ENCODE peak calls at places on chromosomes 16 and 17, in five cellular contexts. G is HepG2, X is SK-N-SH, N is HCT116, T is GM23338. O is an unnamed sample.

GRCh38 chr16:54648575-54648974 is 282.1 kb upstream of the IRX5 start:
- DNase-seq in X (no peak), G (no peak), N (no peak), T (peak; percentile 3), O (no peak)

GRCh38 chr17:29615492-29616299 is 7.0 kb downstream of the CORO6 start:
- DNase-seq in G (peak; percentile 72), N (no peak), X (peak; percentile 61), T (peak; percentile 94), O (no peak)

GRCh38 chr16:51408357-51408756 is 257.3 kb upstream of the SALL1 start:
- DNase-seq in G (peak; percentile 14), X (no peak), T (no peak), N (no peak), O (no peak)

GRCh38 chr17:57211543-57211942 is 44.8 kb upstream of the MSI2 start:
- DNase-seq in G (peak; percentile 21), X (no peak), N (no peak), T (no peak), O (no peak)

GRCh38 chr17:14604920-14605599 is 304.2 kb downstream of the HS3ST3B1 start:
- DNase-seq in G (no peak), T (no peak), X (no peak), N (no peak), O (no peak)

GRCh38 chr17:46950997-46951621 is 27.9 kb downstream of the RPRML start:
- DNase-seq in N (no peak), G (no peak), T (no peak), X (no peak), O (no peak)

GRCh38 chr16:71900336-71900735 is 5.0 kb downstream of the IST1 start:
- DNase-seq in T (peak; percentile 21), X (no peak), G (no peak), N (no peak), O (no peak)

GRCh38 chr17:74883241-74883750 is 10.1 kb downstream of the FADS6 start:
- DNase-seq in N (no peak), G (no peak), X (no peak), T (peak; percentile 46), O (no peak)

GRCh38 chr16:20744922-20745440 is 3.4 kb upstream of the THUMPD1 start:
- DNase-seq in X (no peak), N (no peak), G (no peak), T (no peak), O (no peak)

GRCh38 chr17:38544839-38545209 is 60.9 kb downstream of the SRCIN1 start:
- DNase-seq in N (no peak), T (peak; percentile 43), G (no peak), X (no peak), O (no peak)

GRCh38 chr16:87924041-87924851 is 12.1 kb downstream of the CA5A start:
- DNase-seq in T (no peak), G (no peak), N (no peak), X (no peak), O (no peak)

GRCh38 chr17:8189041-8189710 is 804 bp downstream of the BORCS6 start:
- DNase-seq in X (no peak), N (no peak), G (no peak), T (no peak), O (no peak)

GRCh38 chr17:70535986-70536385 is 366.7 kb downstream of the KCNJ2 start:
- DNase-seq in X (no peak), N (no peak), G (no peak), T (no peak), O (no peak)

GRCh38 chr16:76226481-76226880 is 50.7 kb upstream of the CNTNAP4 start:
- DNase-seq in X (no peak), N (no peak), G (no peak), T (no peak), O (no peak)

GRCh38 chr17:5758651-5759050 is 174.3 kb upstream of the NLRP1 start:
- DNase-seq in N (peak; percentile 83), X (no peak), T (peak; percentile 86), G (peak; percentile 30), O (no peak)

GRCh38 chr17:78322327-78322857 is 37.5 kb downstream of the SOCS3 start:
- DNase-seq in T (no peak), X (no peak), G (no peak), N (no peak), O (no peak)

GRCh38 chr16:89476811-89477261 is 13.5 kb downstream of the ANKRD11 start:
- DNase-seq in N (no peak), G (no peak), T (no peak), X (no peak), O (no peak)

GRCh38 chr16:74667215-74667765 is 613 bp upstream of the RFWD3 start:
- DNase-seq in G (peak; percentile 41), N (no peak), X (peak; percentile 24), T (peak; percentile 80), O (peak; percentile 5)

GRCh38 chr16:368388-369158 is 1.8 kb downstream of the MRPL28 start:
- DNase-seq in T (no peak), G (no peak), N (no peak), X (no peak), O (no peak)

GRCh38 chr17:74972107-74972972 is at the start of gene HID1:
- DNase-seq in X (peak; percentile 96), G (peak; percentile 73), T (peak; percentile 89), N (no peak), O (no peak)

GRCh38 chr17:76497979-76498885 is 3.0 kb downstream of the RHBDF2 start:
- DNase-seq in X (peak; percentile 96), T (peak; percentile 65), G (peak; percentile 55), N (no peak), O (no peak)

GRCh38 chr17:16379654-16380053 is 1.2 kb upstream of the UBB start:
- DNase-seq in G (peak; percentile 49), T (no peak), X (no peak), N (no peak), O (no peak)

GRCh38 chr16:49327466-49327865 is 45.8 kb upstream of the CBLN1 start:
- DNase-seq in X (no peak), N (no peak), G (no peak), T (no peak), O (no peak)

GRCh38 chr16:11139624-11140375 is 116.2 kb downstream of the SOCS1 start:
- DNase-seq in N (peak; percentile 13), G (peak; percentile 62), T (no peak), X (no peak), O (no peak)

GRCh38 chr17:66322764-66323163 is 20.4 kb downstream of the PRKCA start:
- DNase-seq in X (no peak), T (no peak), N (no peak), G (no peak), O (no peak)

GRCh38 chr16:84548508-84548907 is 44.0 kb upstream of the MEAK7 start:
- DNase-seq in N (no peak), X (no peak), G (no peak), T (no peak), O (no peak)

GRCh38 chr17:37206299-37206698 is 169.5 kb upstream of the C17orf78 start:
- DNase-seq in X (no peak), G (no peak), N (no peak), T (no peak), O (no peak)
- H3K4me1 ChIP-seq in X (peaks cover 10% of the 10 kb centered on the region), G (no peaks in the 10 kb centered on the region), N (no peaks in the 10 kb centered on the region), T (no peaks in the 10 kb centered on the region), O (no peaks in the 10 kb centered on the region)

GRCh38 chr16:60651351-60651750 is 1384.9 kb downstream of the CDH8 start:
- DNase-seq in G (no peak), X (no peak), N (no peak), T (no peak), O (no peak)
- TF ChIP-seq REST in G (no peak), X (no peak), N (no peak), T (no peak), O (no peak)

GRCh38 chr17:299546-299945 is 53.1 kb downstream of the RPH3AL start:
- DNase-seq in X (peak; percentile 81), N (no peak), G (no peak), T (no peak), O (no peak)
- TF ChIP-seq POLR2AphosphoS5 in X (no peak), N (no peak), G (no peak), T (no peak), O (no peak)

GRCh38 chr17:79730769-79731483 is at the start of gene ENPP7:
- DNase-seq in X (no peak), N (no peak), T (no peak), G (peak; percentile 42), O (no peak)

GRCh38 chr17:79729761-79730160 is 982 bp upstream of the ENPP7 start:
- DNase-seq in T (no peak), N (no peak), X (no peak), G (no peak), O (no peak)

GRCh38 chr17:79730437-79730768 is 340 bp upstream of the ENPP7 start:
- DNase-seq in G (no peak), T (no peak), X (no peak), N (no peak), O (no peak)

GRCh38 chr17:79728908-79729471 is 1.8 kb upstream of the ENPP7 start:
- DNase-seq in X (no peak), N (no peak), G (no peak), T (no peak), O (no peak)

DNA sequence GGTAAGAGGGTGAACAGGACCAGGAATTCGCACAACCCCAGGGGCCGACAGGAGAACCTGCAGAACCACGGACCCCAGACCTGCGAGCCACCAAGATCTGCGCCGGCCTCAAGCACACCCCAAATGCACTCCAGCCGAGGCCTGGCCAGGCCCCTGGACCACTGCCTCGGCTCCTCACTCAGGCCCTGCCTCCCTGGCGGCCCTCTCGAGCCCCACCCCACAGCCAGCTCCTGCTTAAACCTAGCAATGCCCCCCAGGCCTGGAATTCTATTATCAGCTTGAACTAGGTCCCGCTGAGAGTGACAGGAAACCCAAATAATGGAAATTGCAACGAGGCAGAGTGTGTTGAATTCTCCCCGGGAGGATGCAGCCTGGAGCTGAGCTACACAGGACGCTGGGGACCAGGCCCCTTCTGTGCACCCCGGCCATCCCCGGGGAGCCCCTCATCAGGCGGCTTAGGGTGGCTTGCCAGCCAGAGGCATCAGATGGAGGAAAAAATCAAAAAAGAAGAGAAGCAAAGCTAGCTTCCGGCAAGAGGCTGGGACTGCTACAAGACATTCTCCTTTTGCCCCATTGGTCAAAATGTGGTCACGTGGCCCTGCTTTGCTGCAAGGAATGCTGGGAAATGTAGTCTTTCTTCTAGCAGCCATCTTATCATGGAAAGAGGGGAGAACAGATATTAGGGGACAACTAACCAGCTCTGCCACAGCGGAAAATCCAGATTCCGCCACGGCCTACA is 2.4 kb upstream of the ENPP7 start:
- DNase-seq in N (peak; percentile 88), T (peak; percentile 95), G (peak; percentile 88), X (peak; percentile 99), O (no peak)
- H3K4me1 ChIP-seq in N (peaks cover 10% of the 10 kb centered on the region), T (no peaks in the 10 kb centered on the region), G (peaks cover 60% of the 10 kb centered on the region), X (peaks cover 8% of the 10 kb centered on the region), O (peaks cover 6% of the 10 kb centered on the region)

DNA sequence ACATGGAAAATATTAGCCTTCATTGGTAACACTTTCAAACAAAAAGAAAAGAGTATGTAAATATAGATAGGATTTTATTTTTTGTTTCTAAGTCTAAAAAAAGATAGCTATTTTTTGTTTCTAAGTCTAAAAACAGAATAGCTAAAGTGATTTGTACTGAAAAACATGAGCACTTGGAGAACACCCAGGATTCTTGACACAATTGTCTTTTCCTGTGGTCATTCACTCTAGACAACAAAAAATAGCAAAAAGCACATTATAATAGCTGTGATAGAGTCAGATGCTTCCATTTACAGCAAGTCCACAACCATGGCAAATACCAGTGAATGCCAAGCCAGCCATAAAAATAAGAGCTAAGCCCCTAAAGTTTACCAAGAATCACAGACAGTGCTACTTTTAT is 36.7 kb downstream of the SKAP1 start:
- DNase-seq in X (no peak), T (no peak), N (no peak), G (no peak), O (no peak)
- TF ChIP-seq REST in X (no peak), T (no peak), N (no peak), G (no peak), O (no peak)

O was measured in Panc1.